ENCODE peak calls at places on chromosomes 3 and 15, in six cellular contexts. X is K562, V is HepG2, D is GM12878, S is endothelial cell of umbilical vein, H is A549. I is an unnamed sample.

GRCh38 chr15:39629376-39629775 is 48.5 kb downstream of the THBS1 start:
- DNase-seq in X (no peak), V (no peak), D (no peak), S (peak), H (no peak), I (peak)

GRCh38 chr3:150409125-150409526 is 1.0 kb downstream of the TSC22D2 start:
- DNase-seq in X (no peak), V (no peak), D (no peak), S (no peak), H (no peak), I (no peak)

GRCh38 chr3:20669184-20669583 is 483.2 kb upstream of the SGO1 start:
- DNase-seq in X (no peak), V (no peak), D (no peak), S (no peak), H (no peak), I (no peak)

GRCh38 chr3:160224811-160225180 is 426 bp upstream of the C3orf80 start:
- DNase-seq in X (no peak), V (no peak), D (no peak), S (no peak), H (no peak), I (no peak)

GRCh38 chr15:39919740-39920509 is at the start of gene GPR176:
- DNase-seq in X (no peak), V (no peak), D (no peak), S (peak), H (peak), I (no peak)

GRCh38 chr15:57559875-57560274 is 31.8 kb upstream of the MYZAP start:
- DNase-seq in X (peak), V (peak), D (no peak), S (peak), H (peak), I (peak)

GRCh38 chr3:19937459-19938362 is 3.7 kb upstream of the EFHB start:
- DNase-seq in X (peak), V (peak), D (no peak), S (no peak), H (no peak), I (no peak)

GRCh38 chr15:100131321-100132224 is 210.2 kb downstream of the ADAMTS17 start:
- DNase-seq in X (peak), V (peak), D (no peak), S (peak), H (peak), I (no peak)

GRCh38 chr3:1600700-1601418 is 497.8 kb upstream of the CNTN4 start:
- DNase-seq in X (no peak), V (no peak), D (no peak), S (no peak), H (no peak), I (no peak)

GRCh38 chr3:101676765-101677435 is at the start of gene ZBTB11:
- DNase-seq in X (peak), V (peak), D (peak), S (peak), H (peak), I (peak)

GRCh38 chr3:171328419-171329082 is 131.7 kb downstream of the TNIK start:
- DNase-seq in X (peak), V (peak), D (no peak), S (no peak), H (peak), I (peak)

GRCh38 chr3:111773484-111773883 is 85.6 kb upstream of the PHLDB2 start:
- DNase-seq in X (no peak), V (no peak), D (no peak), S (no peak), H (no peak), I (no peak)

GRCh38 chr3:186679151-186679550 is 13.3 kb downstream of the HRG start:
- DNase-seq in X (no peak), V (no peak), D (no peak), S (no peak), H (no peak), I (no peak)

GRCh38 chr3:38157562-38157961 is 7.8 kb upstream of the OXSR1 start:
- DNase-seq in X (no peak), V (no peak), D (no peak), S (no peak), H (no peak), I (no peak)

GRCh38 chr3:6551165-6551564 is 309.8 kb upstream of the GRM7 start:
- DNase-seq in X (no peak), V (no peak), D (no peak), S (no peak), H (no peak), I (no peak)

GRCh38 chr3:43075904-43076661 is 29.8 kb downstream of the POMGNT2 start:
- DNase-seq in X (no peak), V (no peak), D (no peak), S (no peak), H (no peak), I (no peak)

GRCh38 chr15:66938114-66938830 is 127.1 kb upstream of the SMAD3 start:
- DNase-seq in X (no peak), V (peak), D (no peak), S (no peak), H (no peak), I (peak)

GRCh38 chr15:68114840-68115239 is 60.7 kb downstream of the PIAS1 start:
- DNase-seq in X (no peak), V (no peak), D (no peak), S (peak), H (no peak), I (no peak)

GRCh38 chr3:6180171-6180570 is 680.7 kb upstream of the GRM7 start:
- DNase-seq in X (no peak), V (no peak), D (no peak), S (no peak), H (no peak), I (no peak)

GRCh38 chr3:40191850-40192448 is 117.6 kb upstream of the EIF1B start:
- DNase-seq in X (peak), V (peak), D (no peak), S (peak), H (peak), I (peak)

GRCh38 chr3:41575754-41576153 is 376.4 kb downstream of the CTNNB1 start:
- DNase-seq in X (no peak), V (no peak), D (no peak), S (no peak), H (no peak), I (no peak)

GRCh38 chr3:158709666-158710083 is 22.6 kb downstream of the RARRES1 start:
- DNase-seq in X (no peak), V (no peak), D (no peak), S (peak), H (peak), I (peak)

GRCh38 chr3:150761831-150762661 is 923 bp downstream of the SIAH2 start:
- DNase-seq in X (peak), V (peak), D (no peak), S (peak), H (peak), I (peak)

GRCh38 chr15:85771781-85772445 is 22.8 kb downstream of the KLHL25 start:
- DNase-seq in X (no peak), V (no peak), D (no peak), S (peak), H (no peak), I (no peak)

GRCh38 chr3:49120096-49120437 is 556 bp downstream of the USP19 start:
- DNase-seq in X (peak), V (no peak), D (no peak), S (peak), H (no peak), I (peak)

GRCh38 chr3:125671461-125672243 is 76.4 kb upstream of the OSBPL11 start:
- DNase-seq in X (no peak), V (no peak), D (no peak), S (no peak), H (no peak), I (no peak)

GRCh38 chr15:88440021-88440420 is 27.2 kb downstream of the MRPL46 start:
- DNase-seq in X (no peak), V (no peak), D (no peak), S (peak), H (peak), I (peak)

GRCh38 chr15:73318463-73319351 is 50.1 kb downstream of the HCN4 start:
- DNase-seq in X (peak), V (no peak), D (no peak), S (no peak), H (no peak), I (peak)

GRCh38 chr15:87672309-87672897 is 584.1 kb downstream of the NTRK3 start:
- DNase-seq in X (no peak), V (no peak), D (no peak), S (peak), H (peak), I (no peak)

DNA sequence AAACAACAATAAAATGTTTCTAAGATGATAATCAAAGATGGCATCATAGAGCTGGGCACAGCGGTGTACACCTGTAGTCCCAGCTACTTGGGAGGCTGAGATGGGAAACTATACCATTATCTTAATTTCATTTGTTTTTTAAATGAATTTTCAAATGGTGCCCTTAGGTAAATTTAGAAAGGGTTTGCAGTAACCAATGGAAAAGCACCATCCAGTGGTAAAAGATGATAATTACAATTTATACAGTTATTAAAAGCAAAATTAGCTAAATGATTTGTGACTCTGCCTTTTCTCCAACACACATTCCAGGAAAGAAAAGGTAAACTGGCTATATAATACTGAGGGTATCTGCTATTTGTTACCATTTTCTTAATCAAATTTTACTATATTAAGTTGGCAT is 14.4 kb upstream of the ANKRD28 start:
- DNase-seq in X (peak), V (no peak), D (no peak), S (peak), H (no peak), I (peak)
- TF ChIP-seq MAX in X (no peak), V (no peak), D (no peak), S (no peak), H (no peak), I (no peak)

GRCh38 chr15:41566121-41566885 is 7.3 kb downstream of the TYRO3 start:
- DNase-seq in X (peak), V (no peak), D (no peak), S (no peak), H (no peak), I (no peak)
- TF ChIP-seq MYC in X (no peak), V (no peak), D (no peak), S (no peak), H (no peak), I (no peak)

GRCh38 chr3:50242778-50243551 is 7.0 kb downstream of the GNAI2 start:
- DNase-seq in X (no peak), V (no peak), D (no peak), S (peak), H (no peak), I (peak)

GRCh38 chr3:50245831-50246516 is 10.0 kb downstream of the GNAI2 start:
- DNase-seq in X (peak), V (no peak), D (no peak), S (peak), H (peak), I (peak)

GRCh38 chr3:50243552-50243895 is 7.5 kb downstream of the GNAI2 start:
- DNase-seq in X (no peak), V (no peak), D (no peak), S (no peak), H (no peak), I (no peak)

GRCh38 chr3:50246517-50246954 is 10.5 kb downstream of the GNAI2 start:
- DNase-seq in X (peak), V (no peak), D (no peak), S (peak), H (peak), I (peak)

DNA sequence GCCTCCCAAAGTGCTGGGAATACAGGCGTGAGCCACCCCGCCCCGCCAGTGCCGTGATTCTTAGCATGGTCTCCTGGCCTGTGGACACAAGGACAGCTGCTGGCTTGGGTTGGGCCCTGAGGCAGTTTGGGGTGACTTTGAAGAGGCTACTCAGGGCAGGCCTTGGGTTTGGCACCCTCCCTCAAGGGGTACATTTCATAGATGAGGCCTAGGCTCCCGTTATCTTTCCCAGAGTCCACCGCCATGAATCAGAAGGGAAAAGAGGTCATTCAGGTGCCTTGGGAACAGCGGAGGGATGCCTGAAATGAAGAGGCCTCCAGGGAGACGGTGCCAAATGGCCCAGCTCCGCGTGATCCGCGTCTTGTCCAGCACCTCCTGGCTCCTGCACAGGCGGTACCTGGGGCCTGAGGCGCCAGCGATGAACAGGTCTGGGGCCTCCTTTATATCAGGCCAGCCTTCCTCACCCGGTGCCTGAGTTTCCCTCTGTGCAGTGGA is 9.3 kb downstream of the GNAI2 start:
- DNase-seq in X (no peak), V (no peak), D (no peak), S (peak), H (no peak), I (no peak)
- H3K4me3 ChIP-seq in X (no peak), V (no peak), D (peak), S (no peak), H (peak), I (peak)

GRCh38 chr3:184643442-184643841 is 68.4 kb downstream of the MAGEF1 start:
- DNase-seq in X (peak), V (no peak), D (no peak), S (no peak), H (no peak), I (no peak)
- TF ChIP-seq MAX in X (no peak), V (no peak), D (no peak), S (no peak), H (no peak), I (no peak)

DNA sequence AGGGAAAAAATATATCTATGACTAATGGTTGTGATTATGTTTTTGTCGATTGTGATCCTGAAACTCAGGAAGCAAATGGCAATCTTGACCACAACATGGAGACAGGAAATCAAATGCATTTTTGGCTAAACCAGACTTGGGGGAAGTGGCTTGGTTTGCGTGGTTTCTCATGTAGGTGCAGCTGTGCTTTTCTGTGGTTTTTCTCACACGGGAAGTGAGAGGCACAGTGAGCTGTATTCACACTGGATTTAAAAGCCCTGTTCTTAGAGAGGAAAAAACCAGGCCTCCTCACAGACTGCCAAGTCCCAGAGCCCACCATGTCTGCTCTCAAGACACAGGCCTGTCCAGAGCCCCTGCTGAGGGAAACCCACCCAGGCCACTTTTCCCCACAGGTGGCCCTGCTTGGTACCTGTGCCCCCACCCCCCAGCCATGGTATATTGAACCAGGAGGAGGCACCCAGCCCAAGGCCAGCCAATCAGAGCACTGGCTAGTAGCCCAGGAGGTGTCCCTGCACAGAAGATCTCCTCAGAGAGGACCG is 46.2 kb downstream of the BTD start:
- DNase-seq in X (no peak), V (no peak), D (peak), S (peak), H (no peak), I (peak)
- TF ChIP-seq MYC in X (no peak), V (no peak), D (no peak), S (no peak), H (no peak), I (no peak)

GRCh38 chr3:13496879-13497278 is 16.8 kb downstream of the HDAC11 start:
- DNase-seq in X (no peak), V (no peak), D (no peak), S (no peak), H (no peak), I (no peak)
- H3K4me3 ChIP-seq in X (no peak), V (no peak), D (no peak), S (no peak), H (no peak), I (no peak)

GRCh38 chr3:31958721-31959152 is 22.3 kb downstream of the OSBPL10 start:
- DNase-seq in X (no peak), V (no peak), D (no peak), S (no peak), H (no peak), I (no peak)

GRCh38 chr3:31957106-31957505 is 24.0 kb downstream of the OSBPL10 start:
- DNase-seq in X (no peak), V (no peak), D (no peak), S (no peak), H (no peak), I (no peak)

GRCh38 chr3:31962801-31963205 is 18.3 kb downstream of the OSBPL10 start:
- DNase-seq in X (no peak), V (peak), D (no peak), S (peak), H (peak), I (no peak)

GRCh38 chr3:31959951-31960792 is 20.9 kb downstream of the OSBPL10 start:
- DNase-seq in X (no peak), V (no peak), D (no peak), S (no peak), H (no peak), I (no peak)

DNA sequence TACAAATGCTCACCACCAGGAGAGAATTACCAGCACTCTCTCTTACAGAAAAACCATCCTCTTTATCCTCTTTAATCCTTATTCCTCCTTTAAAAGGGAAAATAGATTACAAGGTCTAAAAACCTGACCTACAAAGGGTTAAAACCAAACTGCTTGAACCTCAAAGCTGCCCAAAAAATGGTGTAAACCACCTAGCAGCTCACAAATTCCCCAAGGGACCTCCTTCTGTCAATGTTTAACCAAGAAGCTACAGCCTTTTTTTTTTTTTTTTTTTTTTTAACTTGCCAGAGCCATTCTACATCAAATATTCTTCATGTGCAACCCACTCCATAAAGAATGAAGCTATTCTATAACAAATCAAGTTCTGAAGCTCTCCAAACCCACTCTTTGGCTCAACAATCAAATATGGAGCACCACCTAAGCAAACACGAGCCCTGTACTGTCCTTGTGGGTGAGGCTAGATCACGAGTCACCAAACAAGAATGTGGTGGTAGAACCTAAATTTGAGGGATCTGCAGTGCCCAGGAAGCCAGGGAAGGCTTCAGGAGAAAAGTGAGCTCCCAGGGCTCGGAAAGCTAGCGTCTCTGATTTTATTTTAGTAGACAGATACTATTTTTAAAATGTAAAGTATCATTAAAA is 20.1 kb downstream of the OSBPL10 start:
- DNase-seq in X (no peak), V (peak), D (no peak), S (no peak), H (peak), I (no peak)
- TF ChIP-seq MAX in X (no peak), V (no peak), D (no peak), S (no peak), H (peak), I (no peak)

DNA sequence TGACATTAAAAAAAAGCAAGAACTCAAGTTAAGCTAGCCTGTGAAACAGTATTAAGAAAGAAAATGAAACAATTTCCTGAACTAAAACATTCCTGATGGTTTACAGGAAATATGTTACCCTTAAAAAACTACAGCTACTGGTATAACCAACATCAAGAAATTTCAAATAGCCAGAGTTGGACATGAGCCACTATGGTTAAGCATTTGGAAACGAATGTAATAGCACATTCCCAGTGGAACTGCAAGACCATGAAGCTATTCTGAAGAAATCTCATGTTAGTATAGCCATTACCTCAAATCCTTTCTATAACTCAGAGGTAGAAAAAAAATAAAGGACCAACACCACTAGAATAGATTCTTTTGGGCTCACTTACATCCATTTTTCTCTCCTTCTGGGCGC is 30.2 kb downstream of the CPNE4 start:
- DNase-seq in X (no peak), V (no peak), D (no peak), S (no peak), H (no peak), I (no peak)
- TF ChIP-seq MYC in X (no peak), V (no peak), D (no peak), S (no peak), H (no peak), I (no peak)

I was measured in NB4.